ENCODE peak calls at places on chromosomes 16 and 17, in six cellular contexts. W is upper lobe of right lung, E is fibroblast of lung, P is AG09309, H is esophagus squamous epithelium, L is spleen. F is an unnamed sample.

GRCh38 chr16:20878682-20879147 is 21.4 kb downstream of the DCUN1D3 start:
- DNase-seq in W (no peak), E (no peak), P (no peak), H (no peak), L (no peak), F (no peak)

GRCh38 chr16:2527784-2528100 is 3.5 kb downstream of the CEMP1 start:
- DNase-seq in W (peak), E (no peak), P (no peak), H (no peak), L (peak), F (no peak)

GRCh38 chr17:76529224-76529642 is 8.3 kb downstream of the CYGB start:
- DNase-seq in W (peak), E (peak), P (peak), H (no peak), L (no peak), F (no peak)

GRCh38 chr17:78915872-78916632 is 9.1 kb downstream of the TIMP2 start:
- DNase-seq in W (peak), E (peak), P (no peak), H (no peak), L (peak), F (peak)

GRCh38 chr17:70254735-70255460 is 85.6 kb downstream of the KCNJ2 start:
- DNase-seq in W (no peak), E (peak), P (no peak), H (no peak), L (no peak), F (no peak)

GRCh38 chr16:67259705-67260104 is 10.9 kb downstream of the SLC9A5 start:
- DNase-seq in W (no peak), E (no peak), P (no peak), H (no peak), L (peak), F (no peak)

GRCh38 chr17:19319771-19320505 is 42.6 kb downstream of the B9D1 start:
- DNase-seq in W (peak), E (no peak), P (no peak), H (no peak), L (peak), F (no peak)

GRCh38 chr16:9384141-9384540 is 292.7 kb downstream of the HAPSTR1 start:
- DNase-seq in W (no peak), E (no peak), P (no peak), H (no peak), L (no peak), F (no peak)

GRCh38 chr16:77335652-77336234 is 99.1 kb downstream of the ADAMTS18 start:
- DNase-seq in W (no peak), E (no peak), P (no peak), H (no peak), L (no peak), F (no peak)

GRCh38 chr16:62954144-62955032 is 918.1 kb upstream of the CDH8 start:
- DNase-seq in W (no peak), E (no peak), P (no peak), H (no peak), L (no peak), F (no peak)

GRCh38 chr17:77206125-77206523 is 65.4 kb downstream of the SEC14L1 start:
- DNase-seq in W (no peak), E (no peak), P (no peak), H (no peak), L (no peak), F (no peak)

GRCh38 chr16:503150-504071 is 24.1 kb upstream of the CAPN15 start:
- DNase-seq in W (no peak), E (no peak), P (no peak), H (no peak), L (no peak), F (no peak)

GRCh38 chr17:8892338-8892690 is 24.8 kb upstream of the PIK3R6 start:
- DNase-seq in W (no peak), E (no peak), P (no peak), H (no peak), L (no peak), F (no peak)

GRCh38 chr17:17788967-17789366 is 47.8 kb downstream of the SREBF1 start:
- DNase-seq in W (no peak), E (no peak), P (no peak), H (no peak), L (no peak), F (no peak)

GRCh38 chr17:47630614-47631013 is 19.1 kb upstream of the KPNB1 start:
- DNase-seq in W (no peak), E (no peak), P (no peak), H (no peak), L (no peak), F (no peak)

GRCh38 chr17:21278304-21279197 is 6.0 kb upstream of the MAP2K3 start:
- DNase-seq in W (no peak), E (no peak), P (no peak), H (no peak), L (peak), F (peak)

GRCh38 chr16:19307587-19308241 is 22.2 kb downstream of the CLEC19A start:
- DNase-seq in W (no peak), E (no peak), P (no peak), H (no peak), L (no peak), F (no peak)

GRCh38 chr16:86252596-86252995 is 257.7 kb upstream of the FOXF1 start:
- DNase-seq in W (no peak), E (peak), P (no peak), H (no peak), L (peak), F (no peak)

GRCh38 chr17:6775871-6776405 is at the start of gene FBXO39:
- DNase-seq in W (peak), E (no peak), P (no peak), H (no peak), L (no peak), F (no peak)

GRCh38 chr16:35142147-35142808 is 1682.9 kb downstream of the TP53TG3F start:
- DNase-seq in W (no peak), E (no peak), P (no peak), H (no peak), L (no peak), F (no peak)

GRCh38 chr16:28845173-28846079 is 722 bp downstream of the TUFM start:
- DNase-seq in W (no peak), E (peak), P (no peak), H (no peak), L (no peak), F (no peak)

GRCh38 chr17:47685556-47686275 is 8.2 kb upstream of the TBKBP1 start:
- DNase-seq in W (no peak), E (no peak), P (no peak), H (no peak), L (no peak), F (no peak)

GRCh38 chr16:24748242-24748641 is 18.8 kb downstream of the TNRC6A start:
- DNase-seq in W (no peak), E (peak), P (peak), H (no peak), L (no peak), F (no peak)

GRCh38 chr17:77036841-77037381 is 103.9 kb upstream of the SEC14L1 start:
- DNase-seq in W (no peak), E (peak), P (no peak), H (no peak), L (no peak), F (no peak)

GRCh38 chr16:83095926-83096692 is 469.3 kb downstream of the CDH13 start:
- DNase-seq in W (no peak), E (peak), P (no peak), H (no peak), L (no peak), F (no peak)

GRCh38 chr17:10193632-10194031 is 4.8 kb downstream of the GAS7 start:
- DNase-seq in W (no peak), E (no peak), P (no peak), H (no peak), L (no peak), F (no peak)

GRCh38 chr16:48385272-48385953 is at the start of gene SIAH1:
- DNase-seq in W (peak), E (peak), P (no peak), H (peak), L (peak), F (peak)

GRCh38 chr16:82943371-82943770 is 316.6 kb downstream of the CDH13 start:
- DNase-seq in W (no peak), E (peak), P (peak), H (no peak), L (no peak), F (no peak)

GRCh38 chr17:58788199-58788598 is 32.5 kb downstream of the PPM1E start:
- DNase-seq in W (no peak), E (no peak), P (no peak), H (no peak), L (no peak), F (no peak)

GRCh38 chr17:45396496-45397205 is 36.0 kb downstream of the ARHGAP27 start:
- DNase-seq in W (no peak), E (no peak), P (no peak), H (no peak), L (no peak), F (no peak)

GRCh38 chr17:45395569-45396415 is 36.9 kb downstream of the ARHGAP27 start:
- DNase-seq in W (no peak), E (no peak), P (no peak), H (no peak), L (no peak), F (no peak)

GRCh38 chr17:45394913-45395568 is 37.6 kb downstream of the ARHGAP27 start:
- DNase-seq in W (peak), E (peak), P (peak), H (no peak), L (peak), F (no peak)

GRCh38 chr17:45397796-45398195 is 34.9 kb downstream of the ARHGAP27 start:
- DNase-seq in W (no peak), E (no peak), P (no peak), H (no peak), L (peak), F (no peak)

DNA sequence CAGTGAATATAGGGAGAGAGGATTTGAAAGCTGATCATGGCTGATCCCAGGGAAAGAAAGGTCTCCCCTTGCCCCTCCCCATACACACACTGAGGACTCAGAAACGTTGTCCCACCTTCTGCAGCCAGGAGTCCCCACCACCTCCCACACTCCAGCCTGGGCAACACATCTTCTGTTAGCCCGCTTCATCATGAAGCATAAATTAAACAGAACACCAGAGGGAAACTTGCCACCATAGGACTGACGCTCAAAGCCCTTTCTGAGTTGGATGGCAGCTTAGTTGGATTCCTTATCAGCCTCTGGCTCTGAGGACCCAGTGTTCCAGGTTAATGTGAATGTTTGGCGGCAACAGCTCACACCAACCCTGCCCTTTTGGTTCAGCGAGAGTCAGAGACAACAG is 33.9 kb downstream of the ARHGAP27 start:
- DNase-seq in W (no peak), E (no peak), P (no peak), H (no peak), L (no peak), F (no peak)
- TF ChIP-seq CTCF in W (no peak), E (no peak), P (no peak), H (no peak), L (no peak), F (no peak)

GRCh38 chr17:38606646-38607611 is 1.2 kb upstream of the SRCIN1 start:
- DNase-seq in W (no peak), E (no peak), P (no peak), H (no peak), L (no peak), F (no peak)
- TF ChIP-seq CTCF in W (no peak), E (no peak), P (no peak), H (no peak), L (peak), F (peak)

GRCh38 chr16:10851512-10851911 is 25.5 kb upstream of the CIITA start:
- DNase-seq in W (no peak), E (no peak), P (no peak), H (no peak), L (no peak), F (no peak)
- TF ChIP-seq CTCF in W (no peak), E (no peak), P (no peak), H (no peak), L (no peak), F (no peak)

GRCh38 chr17:81330884-81331245 is 35.8 kb upstream of the SLC38A10 start:
- DNase-seq in W (no peak), E (no peak), P (no peak), H (no peak), L (no peak), F (peak)

GRCh38 chr17:81328925-81329278 is 33.8 kb upstream of the SLC38A10 start:
- DNase-seq in W (no peak), E (peak), P (no peak), H (no peak), L (no peak), F (no peak)

GRCh38 chr17:81331527-81332043 is 36.5 kb upstream of the SLC38A10 start:
- DNase-seq in W (peak), E (no peak), P (no peak), H (no peak), L (no peak), F (peak)

GRCh38 chr17:81329279-81329926 is 34.3 kb upstream of the SLC38A10 start:
- DNase-seq in W (peak), E (peak), P (peak), H (peak), L (no peak), F (peak)

GRCh38 chr17:81329927-81330883 is 35.1 kb upstream of the SLC38A10 start:
- DNase-seq in W (peak), E (peak), P (no peak), H (no peak), L (no peak), F (no peak)
- TF ChIP-seq CTCF in W (no peak), E (no peak), P (no peak), H (no peak), L (no peak), F (no peak)

DNA sequence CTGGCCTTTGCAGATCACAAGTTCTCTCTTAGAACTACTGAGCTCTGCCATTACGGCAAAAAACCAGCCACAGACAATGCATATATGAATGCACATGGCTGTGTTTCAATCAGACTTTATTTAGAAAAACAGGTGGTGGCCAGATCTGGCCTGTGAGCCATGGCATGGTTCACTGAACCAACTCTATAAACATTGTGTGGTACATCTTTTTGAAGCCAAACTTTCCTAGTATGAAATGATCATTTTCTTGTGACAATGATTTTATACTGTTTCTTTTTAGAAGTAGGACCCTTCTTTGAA is 65.9 kb upstream of the AMZ2 start:
- DNase-seq in W (no peak), E (no peak), P (no peak), H (no peak), L (no peak), F (no peak)
- TF ChIP-seq CTCF in W (no peak), E (no peak), P (no peak), H (no peak), L (no peak), F (no peak)

GRCh38 chr16:87701066-87701425 is 64.7 kb downstream of the KLHDC4 start:
- DNase-seq in W (no peak), E (no peak), P (no peak), H (no peak), L (no peak), F (no peak)

GRCh38 chr16:87703835-87704375 is 61.9 kb downstream of the KLHDC4 start:
- DNase-seq in W (no peak), E (no peak), P (no peak), H (no peak), L (no peak), F (no peak)

GRCh38 chr16:87703071-87703470 is 62.7 kb downstream of the KLHDC4 start:
- DNase-seq in W (no peak), E (no peak), P (no peak), H (no peak), L (no peak), F (no peak)

GRCh38 chr16:87701505-87701921 is 64.3 kb downstream of the KLHDC4 start:
- DNase-seq in W (no peak), E (no peak), P (no peak), H (no peak), L (peak), F (no peak)

GRCh38 chr16:87702325-87702811 is 63.4 kb downstream of the KLHDC4 start:
- DNase-seq in W (no peak), E (no peak), P (no peak), H (no peak), L (peak), F (no peak)
- TF ChIP-seq CTCF in W (no peak), E (peak), P (peak), H (peak), L (peak), F (peak)

GRCh38 chr17:74566132-74566753 is 1.1 kb downstream of the CD300H start:
- DNase-seq in W (no peak), E (peak), P (no peak), H (no peak), L (peak), F (no peak)
- TF ChIP-seq CTCF in W (peak), E (no peak), P (peak), H (peak), L (peak), F (peak)

DNA sequence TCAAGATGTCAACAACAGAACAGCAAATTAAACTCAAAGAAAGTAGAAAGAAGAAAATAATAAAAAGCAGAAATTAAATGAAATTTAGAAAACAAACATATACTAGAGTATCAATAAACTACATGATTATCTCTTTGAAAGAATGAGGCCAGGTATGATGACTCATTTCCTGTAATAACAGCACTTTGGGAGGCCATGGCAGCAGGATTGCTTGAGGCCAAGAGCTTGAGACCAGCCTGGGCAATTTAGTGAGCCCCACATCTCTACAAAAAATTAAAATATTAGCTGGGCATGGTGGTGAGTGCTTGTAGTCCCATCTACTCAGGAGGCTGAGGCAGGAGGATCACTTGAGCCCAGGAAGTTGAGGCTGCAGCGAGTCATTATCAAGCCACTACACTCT is 232.5 kb downstream of the RAB11FIP4 start:
- DNase-seq in W (no peak), E (no peak), P (no peak), H (no peak), L (no peak), F (no peak)
- TF ChIP-seq CTCF in W (no peak), E (no peak), P (no peak), H (no peak), L (no peak), F (no peak)

DNA sequence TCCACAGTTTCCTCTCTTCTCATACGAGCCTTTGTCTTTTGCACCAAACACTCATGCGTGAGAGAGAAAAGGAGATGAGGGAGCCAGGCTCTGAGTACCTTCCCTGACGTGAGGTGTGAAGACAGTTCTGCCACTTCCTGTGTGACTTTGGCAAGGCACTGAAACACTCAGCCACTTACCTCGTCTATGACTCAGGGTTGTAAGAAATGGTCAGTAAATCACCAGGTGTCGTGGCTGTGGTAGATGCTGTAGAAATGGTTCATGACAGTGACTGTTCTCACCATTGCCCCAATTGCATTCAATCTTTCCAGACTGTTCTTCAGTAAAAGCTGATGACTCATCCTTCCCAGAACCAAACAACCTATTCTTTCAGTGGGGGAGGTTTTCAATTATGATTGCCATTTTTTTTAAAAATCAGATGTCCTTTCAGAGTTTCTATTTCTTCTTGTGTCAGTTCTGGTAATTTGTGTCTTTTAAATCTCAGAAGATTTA is 49.2 kb upstream of the CBFA2T3 start:
- DNase-seq in W (peak), E (peak), P (no peak), H (no peak), L (peak), F (no peak)
- TF ChIP-seq CTCF in W (no peak), E (no peak), P (no peak), H (no peak), L (no peak), F (no peak)